ENCODE peak calls at places on chromosomes 11 and 22, in eight cellular contexts. M is GM12878, E is sigmoid colon, D is astrocyte of the cerebellum, X is ovary, G is breast epithelium, N is HCT116, A is astrocyte. P is an unnamed sample.

GRCh38 chr11:110778351-110778750 is 66.1 kb upstream of the ARHGAP20 start:
- DNase-seq in A (no peak), X (no peak), G (no peak), D (no peak), N (no peak), E (no peak), M (no peak), P (no peak)

GRCh38 chr22:49066619-49067018 is 761.1 kb downstream of the BRD1 start:
- DNase-seq in N (no peak), E (no peak), X (no peak), D (no peak), M (no peak), G (no peak), A (no peak), P (no peak)

GRCh38 chr11:114080219-114080618 is 20.7 kb downstream of the ZBTB16 start:
- DNase-seq in A (no peak), D (peak), M (no peak), E (peak), N (no peak), G (no peak), X (no peak), P (no peak)

GRCh38 chr11:108319541-108320145 is 96.8 kb downstream of the ATM start:
- DNase-seq in N (no peak), D (no peak), M (no peak), E (no peak), A (peak), X (no peak), G (no peak), P (no peak)

GRCh38 chr11:92929168-92930053 is 40.0 kb upstream of the MTNR1B start:
- DNase-seq in E (no peak), A (no peak), G (no peak), D (no peak), X (no peak), M (no peak), N (no peak), P (no peak)

GRCh38 chr11:72816404-72816990 is 2.3 kb downstream of the ATG16L2 start:
- DNase-seq in G (no peak), D (no peak), M (no peak), A (no peak), N (no peak), E (no peak), X (no peak), P (no peak)

GRCh38 chr11:83249972-83250593 is 36.1 kb downstream of the CCDC90B start:
- DNase-seq in G (no peak), M (no peak), X (no peak), N (peak), A (no peak), E (no peak), D (peak), P (peak)

GRCh38 chr11:130560000-130560852 is 111.8 kb downstream of the ADAMTS15 start:
- DNase-seq in M (no peak), N (no peak), G (no peak), E (no peak), A (no peak), X (no peak), D (no peak), P (no peak)

GRCh38 chr11:73396985-73397384 is 20.8 kb downstream of the RELT start:
- DNase-seq in A (no peak), D (no peak), X (no peak), E (no peak), M (no peak), N (no peak), G (no peak), P (no peak)

GRCh38 chr22:46749682-46750529 is 11.9 kb upstream of the CERK start:
- DNase-seq in N (no peak), M (no peak), G (no peak), E (peak), D (no peak), A (no peak), X (no peak), P (no peak)

GRCh38 chr22:21624120-21624879 is 5.5 kb downstream of the YDJC start:
- DNase-seq in A (no peak), G (no peak), E (no peak), N (no peak), X (no peak), D (no peak), M (no peak), P (no peak)

GRCh38 chr11:44596541-44597276 is 31.2 kb downstream of the CD82 start:
- DNase-seq in A (peak), M (peak), G (no peak), N (no peak), D (peak), E (no peak), X (no peak), P (no peak)

GRCh38 chr11:131815631-131816030 is 445.2 kb downstream of the NTM start:
- DNase-seq in D (no peak), X (no peak), E (no peak), M (no peak), N (no peak), G (no peak), A (no peak), P (no peak)

GRCh38 chr11:5266609-5267008 is 3.1 kb downstream of the HBE1 start:
- DNase-seq in G (no peak), A (no peak), E (no peak), D (no peak), N (no peak), M (no peak), X (no peak), P (no peak)

GRCh38 chr11:5267033-5267563 is 2.6 kb downstream of the HBE1 start:
- DNase-seq in N (no peak), X (no peak), A (no peak), M (no peak), G (no peak), E (no peak), D (no peak), P (no peak)

GRCh38 chr11:5265832-5266231 is 3.9 kb downstream of the HBE1 start:
- DNase-seq in N (no peak), X (no peak), D (no peak), E (no peak), M (no peak), A (no peak), G (no peak), P (no peak)

GRCh38 chr11:5272395-5273017 is 2.8 kb upstream of the HBE1 start:
- DNase-seq in E (no peak), N (no peak), X (no peak), G (no peak), M (no peak), D (no peak), A (no peak), P (no peak)

GRCh38 chr11:5269715-5270147 is at the start of gene HBE1:
- DNase-seq in M (no peak), E (no peak), X (no peak), A (no peak), G (no peak), N (no peak), D (no peak), P (no peak)
- H3K4me3 ChIP-seq in M (no peak), E (no peak), X (no peak), A (no peak), G (no peak), N (no peak), D (no peak), P (no peak)

GRCh38 chr22:44497218-44497903 is 672 bp downstream of the RTL6 start:
- DNase-seq in M (no peak), D (no peak), N (no peak), G (no peak), A (no peak), E (peak), X (peak), P (no peak)
- TF ChIP-seq CTCF in M (no peak), D (no peak), N (no peak), G (no peak), A (no peak), E (no peak), X (no peak), P (no peak)

GRCh38 chr11:69011624-69012091 is 1.4 kb downstream of the MRGPRF start:
- DNase-seq in D (no peak), X (peak), M (no peak), G (no peak), N (no peak), A (no peak), E (no peak), P (no peak)
- H3K4me3 ChIP-seq in D (peak), X (peak), M (no peak), G (peak), N (no peak), A (no peak), E (peak), P (peak)

GRCh38 chr11:7279676-7280075 is 28.0 kb downstream of the SYT9 start:
- DNase-seq in A (no peak), G (no peak), X (no peak), N (no peak), E (no peak), M (no peak), D (no peak), P (no peak)

GRCh38 chr11:7275133-7275532 is 23.4 kb downstream of the SYT9 start:
- DNase-seq in M (no peak), D (no peak), G (no peak), X (no peak), N (no peak), E (no peak), A (no peak), P (no peak)

GRCh38 chr11:7281083-7281482 is 29.4 kb downstream of the SYT9 start:
- DNase-seq in E (no peak), N (no peak), M (no peak), G (no peak), A (no peak), D (no peak), X (no peak), P (no peak)

DNA sequence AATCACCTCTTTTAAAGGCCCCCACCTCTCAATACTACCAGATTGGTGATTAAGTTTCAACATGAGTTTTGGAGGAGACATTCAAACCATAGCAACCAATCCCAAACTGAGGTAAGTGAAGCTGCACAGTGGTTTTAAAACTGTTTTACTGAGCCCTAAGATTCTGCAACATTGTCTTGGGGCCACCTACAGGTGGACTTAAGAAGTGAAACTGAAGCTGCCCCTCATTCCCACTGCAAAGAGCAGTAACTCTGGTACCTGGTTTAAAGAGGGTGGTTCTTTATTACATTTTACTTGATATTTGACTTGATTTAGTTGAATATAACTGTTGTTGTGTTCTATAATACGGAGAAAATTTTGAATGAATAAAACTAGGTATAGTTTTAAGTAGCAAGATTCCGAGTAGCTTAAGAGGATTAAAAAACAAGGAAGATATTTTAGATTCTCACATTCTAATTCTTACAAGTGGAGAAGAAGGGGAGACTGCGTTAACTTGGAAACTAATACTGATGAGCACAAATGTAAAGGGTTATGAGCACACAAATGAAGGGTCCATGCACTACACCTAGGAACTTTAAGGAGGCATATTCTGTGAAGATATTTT is 26.7 kb downstream of the SYT9 start:
- DNase-seq in A (no peak), N (peak), E (no peak), D (peak), X (no peak), M (no peak), G (no peak), P (no peak)
- TF ChIP-seq CTCF in A (peak), N (peak), E (peak), D (peak), X (no peak), M (peak), G (peak), P (peak)

GRCh38 chr22:35464399-35464798 is 64.5 kb downstream of the MCM5 start:
- DNase-seq in D (no peak), G (no peak), E (no peak), A (no peak), X (no peak), N (no peak), M (no peak), P (no peak)
- H3K4me3 ChIP-seq in D (no peak), G (no peak), E (no peak), A (no peak), X (no peak), N (no peak), M (no peak), P (no peak)

DNA sequence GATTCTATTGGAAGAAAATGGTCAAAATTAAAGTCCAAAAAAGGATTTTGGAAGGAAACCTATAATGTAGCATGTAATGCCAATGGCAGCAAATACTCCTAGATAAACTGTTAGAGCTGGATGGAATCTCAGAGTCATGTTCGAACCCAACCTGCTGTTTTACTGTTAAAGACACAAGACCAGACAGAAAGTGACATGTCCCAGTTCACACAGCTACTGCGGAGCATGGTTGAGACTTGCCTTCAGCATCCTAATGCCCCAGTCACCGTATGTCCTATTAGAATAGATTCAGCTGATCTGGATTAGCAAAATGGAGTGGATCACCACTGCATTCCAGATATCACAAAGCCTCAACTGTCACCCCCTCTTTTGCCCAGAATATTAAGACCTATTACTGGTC is 14.9 kb downstream of the PISD start:
- DNase-seq in E (no peak), M (no peak), D (no peak), A (no peak), X (no peak), N (no peak), G (no peak), P (no peak)
- TF ChIP-seq CTCF in E (no peak), M (no peak), D (no peak), A (no peak), X (no peak), N (no peak), G (no peak), P (no peak)

DNA sequence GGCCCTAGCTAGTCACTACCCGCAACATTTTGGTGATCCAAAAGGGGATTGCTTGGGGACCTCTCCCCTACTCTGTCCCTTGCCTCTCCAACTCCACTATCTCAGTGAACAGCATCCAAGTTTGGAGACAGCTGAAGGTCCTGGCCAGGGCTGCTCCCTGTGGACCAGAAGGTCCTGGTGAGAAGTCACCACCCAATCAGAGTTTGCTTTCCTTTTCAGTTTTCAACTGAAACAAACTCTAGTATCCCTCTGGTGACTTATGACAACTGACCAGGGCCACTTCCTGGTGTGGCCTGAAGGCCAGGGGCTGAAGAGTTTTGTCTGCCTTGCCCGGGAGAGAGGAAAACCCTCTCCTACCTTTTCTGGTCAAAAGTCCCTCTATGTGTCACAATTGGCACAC is 5.1 kb downstream of the JAML start:
- DNase-seq in G (no peak), A (no peak), E (no peak), M (no peak), N (no peak), X (no peak), D (no peak), P (no peak)
- H3K4me3 ChIP-seq in G (no peak), A (no peak), E (no peak), M (no peak), N (no peak), X (no peak), D (no peak), P (no peak)

DNA sequence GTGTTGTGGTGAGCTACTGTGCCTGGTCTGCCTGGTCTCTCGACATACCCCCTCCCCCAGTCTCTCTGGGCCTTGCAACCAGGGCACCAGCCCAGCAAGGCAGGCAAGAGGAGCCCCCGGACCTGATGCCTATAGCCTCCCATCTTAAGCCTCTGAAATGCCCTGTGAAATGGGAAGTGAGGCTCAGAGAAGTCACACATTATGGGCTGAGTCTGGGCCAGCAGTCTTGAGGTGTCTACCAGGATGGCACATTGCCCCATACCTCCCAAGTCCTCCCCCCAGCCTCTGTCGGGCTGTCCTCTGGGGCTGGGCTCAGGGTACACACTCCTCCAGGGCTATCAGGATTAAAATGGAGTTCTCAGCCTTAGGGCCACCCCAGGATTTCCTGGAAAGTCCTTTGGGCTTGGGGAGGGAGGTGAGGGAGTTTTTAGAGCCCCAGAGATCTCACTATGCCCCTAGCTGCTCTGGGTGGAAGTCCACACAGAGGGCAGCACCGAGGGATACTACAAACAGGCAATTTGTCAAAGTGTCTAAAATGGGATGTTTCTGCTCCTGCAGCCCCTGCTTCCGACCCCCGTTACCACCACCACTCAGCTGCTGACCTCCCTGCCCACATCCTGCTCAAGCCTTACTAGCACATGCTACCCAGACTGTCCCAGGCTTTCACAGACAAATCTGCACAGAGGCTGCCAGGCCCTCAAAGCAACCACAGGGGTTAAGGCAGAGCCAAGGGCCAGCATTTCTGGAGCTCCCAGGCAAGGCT is 3.1 kb upstream of the SH3BP1 start:
- DNase-seq in E (no peak), N (no peak), A (peak), G (no peak), X (peak), D (peak), M (no peak), P (no peak)
- TF ChIP-seq CTCF in E (no peak), N (peak), A (peak), G (no peak), X (no peak), D (peak), M (peak), P (peak)

GRCh38 chr11:65932558-65932919 is 12.7 kb upstream of the TSGA10IP start:
- DNase-seq in E (no peak), D (no peak), G (no peak), M (no peak), X (no peak), A (no peak), N (no peak), P (no peak)

GRCh38 chr11:65928667-65929066 is 9.4 kb downstream of the DRAP1 start:
- DNase-seq in E (no peak), M (no peak), A (no peak), N (no peak), D (no peak), G (no peak), X (no peak), P (no peak)

GRCh38 chr11:65931773-65932557 is 12.7 kb downstream of the DRAP1 start:
- DNase-seq in D (no peak), G (no peak), M (no peak), X (no peak), N (no peak), A (no peak), E (no peak), P (no peak)

GRCh38 chr11:65925397-65925796 is 6.2 kb downstream of the DRAP1 start:
- DNase-seq in A (no peak), E (no peak), G (no peak), N (no peak), X (no peak), M (no peak), D (no peak), P (no peak)

DNA sequence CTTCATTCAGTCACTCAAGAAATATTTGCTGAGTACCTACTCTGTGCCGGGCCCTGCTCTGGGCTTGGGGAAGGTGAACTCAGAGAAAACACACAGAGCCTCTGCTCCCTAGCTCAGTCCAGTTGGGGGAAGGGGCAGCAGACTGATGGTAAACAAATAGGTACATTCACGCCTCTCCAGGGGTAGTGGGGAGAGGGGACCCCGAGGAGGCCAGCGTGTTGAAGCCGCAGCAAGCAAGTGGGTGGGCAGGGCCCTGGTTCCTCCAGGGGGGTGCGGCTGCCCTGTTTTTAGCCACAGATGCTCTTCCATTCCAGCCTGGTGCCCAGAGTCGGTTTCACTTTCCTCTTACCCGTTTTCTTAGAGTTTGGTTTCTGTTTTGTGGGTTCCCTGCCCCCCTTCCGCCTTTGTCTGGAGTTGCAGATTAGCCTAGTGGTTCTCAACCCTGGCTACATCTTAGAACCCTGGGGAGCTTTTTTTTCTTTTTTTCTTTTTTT is 8.7 kb downstream of the DRAP1 start:
- DNase-seq in N (no peak), M (peak), D (no peak), A (no peak), E (no peak), G (no peak), X (no peak), P (no peak)
- H3K4me3 ChIP-seq in N (no peak), M (peak), D (no peak), A (no peak), E (no peak), G (peak), X (no peak), P (no peak)

DNA sequence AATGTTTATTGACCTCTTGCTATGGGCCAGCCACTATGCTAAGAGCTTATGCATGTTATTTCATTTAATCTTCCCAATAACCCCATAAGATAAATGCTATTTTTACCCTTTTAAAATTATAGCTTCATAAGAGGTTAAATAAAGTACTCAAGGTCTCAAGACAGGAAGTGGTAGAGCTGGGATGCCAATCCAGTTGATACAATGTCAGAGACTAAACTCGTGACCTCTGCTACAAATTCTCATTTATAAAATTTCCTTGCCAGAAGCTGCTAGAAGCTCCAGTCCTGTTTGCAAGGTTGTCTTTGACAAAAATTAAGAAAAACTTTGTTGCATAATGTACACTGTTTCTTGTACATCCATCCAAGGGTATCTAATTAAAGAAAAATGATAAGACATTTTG is 265.9 kb upstream of the MPPED2 start:
- DNase-seq in A (no peak), N (no peak), M (no peak), X (no peak), E (no peak), G (no peak), D (no peak), P (no peak)
- TF ChIP-seq CTCF in A (no peak), N (no peak), M (no peak), X (no peak), E (no peak), G (no peak), D (no peak), P (no peak)